ENCODE peak calls at places on chromosomes 11 and 22, in five cellular contexts. C is HEK293T; F is activated CD8-positive, alpha-beta memory T cell treated with anti-CD3 and anti-CD28 coated beads for 24 hours; O is non-pigmented ciliary epithelial cell; P is fibroblast of lung. N is an unnamed sample.

GRCh38 chr22:21726650-21727049 is 8.9 kb downstream of the YPEL1 start:
- DNase-seq in C (peak), F (peak), O (no peak), P (no peak), N (no peak)

GRCh38 chr11:17542249-17542648 is 2.0 kb downstream of the USH1C start:
- DNase-seq in C (no peak), F (no peak), O (no peak), P (no peak), N (no peak)

GRCh38 chr11:72781063-72781312 is 12.9 kb downstream of the STARD10 start:
- DNase-seq in C (no peak), F (no peak), O (no peak), P (no peak), N (no peak)

GRCh38 chr22:23068096-23068831 is 2.1 kb upstream of the GNAZ start:
- DNase-seq in C (no peak), F (peak), O (no peak), P (no peak), N (no peak)

GRCh38 chr11:118001494-118001971 is 15.3 kb downstream of the IL10RA start:
- DNase-seq in C (no peak), F (peak), O (no peak), P (no peak), N (no peak)

GRCh38 chr11:45607995-45608394 is 57.4 kb downstream of the CHST1 start:
- DNase-seq in C (no peak), F (no peak), O (no peak), P (no peak), N (peak)

GRCh38 chr11:76773921-76774361 is 9.2 kb upstream of the TSKU start:
- DNase-seq in C (no peak), F (no peak), O (no peak), P (no peak), N (no peak)

GRCh38 chr11:5665746-5666395 is 19.0 kb downstream of the TRIM5 start:
- DNase-seq in C (no peak), F (no peak), O (no peak), P (no peak), N (no peak)

GRCh38 chr22:50272103-50272782 is 2.1 kb upstream of the MAPK11 start:
- DNase-seq in C (no peak), F (no peak), O (no peak), P (peak), N (no peak)

GRCh38 chr22:23113067-23113846 is 28.5 kb downstream of the RSPH14 start:
- DNase-seq in C (no peak), F (no peak), O (no peak), P (peak), N (no peak)

GRCh38 chr11:3077174-3077839 is 20.1 kb upstream of the CARS1 start:
- DNase-seq in C (no peak), F (no peak), O (no peak), P (no peak), N (no peak)

GRCh38 chr11:34205326-34206035 is 100.1 kb downstream of the NAT10 start:
- DNase-seq in C (no peak), F (no peak), O (no peak), P (peak), N (no peak)

GRCh38 chr11:101553891-101554292 is 29.9 kb downstream of the TRPC6 start:
- DNase-seq in C (no peak), F (no peak), O (no peak), P (no peak), N (no peak)

GRCh38 chr11:3047637-3048036 is 9.6 kb downstream of the CARS1 start:
- DNase-seq in C (no peak), F (no peak), O (no peak), P (no peak), N (no peak)

GRCh38 chr22:42344391-42344861 is 74.0 kb upstream of the TCF20 start:
- DNase-seq in C (no peak), F (no peak), O (no peak), P (peak), N (no peak)

GRCh38 chr11:129743029-129743846 is 72.4 kb upstream of the TMEM45B start:
- DNase-seq in C (no peak), F (no peak), O (no peak), P (peak), N (no peak)

GRCh38 chr11:124071622-124071948 is 30.5 kb upstream of the OR10G7 start:
- DNase-seq in C (no peak), F (no peak), O (no peak), P (no peak), N (no peak)

GRCh38 chr22:38462960-38463784 is 4.7 kb upstream of the KDELR3 start:
- DNase-seq in C (peak), F (no peak), O (no peak), P (no peak), N (no peak)

GRCh38 chr11:34501962-34502361 is 11.6 kb downstream of the ELF5 start:
- DNase-seq in C (no peak), F (no peak), O (no peak), P (no peak), N (no peak)

GRCh38 chr11:16774920-16775603 is 36.6 kb downstream of the C11orf58 start:
- DNase-seq in C (no peak), F (no peak), O (no peak), P (no peak), N (no peak)

GRCh38 chr11:118900535-118901384 is 17.1 kb downstream of the CXCR5 start:
- DNase-seq in C (no peak), F (no peak), O (no peak), P (no peak), N (no peak)

GRCh38 chr11:122215244-122215992 is 99.4 kb upstream of the BLID start:
- DNase-seq in C (peak), F (peak), O (peak), P (peak), N (no peak)

GRCh38 chr11:72673943-72674828 is at the start of gene PDE2A:
- DNase-seq in C (no peak), F (no peak), O (no peak), P (no peak), N (no peak)

GRCh38 chr11:94672636-94673035 is 95.5 kb upstream of the AMOTL1 start:
- DNase-seq in C (no peak), F (no peak), O (no peak), P (no peak), N (no peak)

GRCh38 chr22:41094036-41094435 is 1.6 kb downstream of the EP300 start:
- DNase-seq in C (no peak), F (no peak), O (no peak), P (peak), N (no peak)

GRCh38 chr22:38108561-38109319 is 1.7 kb downstream of the BAIAP2L2 start:
- DNase-seq in C (no peak), F (no peak), O (no peak), P (no peak), N (no peak)

GRCh38 chr11:86740628-86741488 is 59.5 kb upstream of the PRSS23 start:
- DNase-seq in C (peak), F (no peak), O (peak), P (peak), N (peak)

GRCh38 chr11:57094206-57094940 is 87.4 kb upstream of the LRRC55 start:
- DNase-seq in C (no peak), F (no peak), O (no peak), P (peak), N (no peak)